ENCODE peak calls at places on chromosomes 11 and 22, in seven cellular contexts. O is AG09319; N is fibroblast of lung; P is activated T-cell treated with anti-CD3 and anti-CD28 coated beads, Interleukin-2, amount 50 U/mL, for 72 hours; S is colonic mucosa; H is stimulated activated CD4-positive, alpha-beta T cell treated with anti-CD3 and anti-CD28 coated beads, Interleukin-1b, Interleukin-23, amount 100 ng/mL, for 24 hours; D is dorsolateral prefrontal cortex. Z is an unnamed sample.

GRCh38 chr11:92978226-92979111 is 9.0 kb downstream of the MTNR1B start:
- DNase-seq in O (no peak), N (peak; percentile 11), P (no peak), S (no peak), H (no peak), D (peak; percentile 83), Z (peak; percentile 66)

GRCh38 chr11:117045196-117045595 is 53.0 kb downstream of the SIK3 start:
- DNase-seq in O (peak; percentile 46), N (peak; percentile 82), P (no peak), S (peak; percentile 69), H (no peak), D (no peak), Z (peak; percentile 57)

GRCh38 chr11:30128269-30128932 is 102.4 kb upstream of the FSHB start:
- DNase-seq in O (no peak), N (peak; percentile 27), P (no peak), S (no peak), H (no peak), D (no peak), Z (peak; percentile 59)

GRCh38 chr11:38646382-38646781 is 2048.3 kb upstream of the RAG2 start:
- DNase-seq in O (no peak), N (no peak), P (no peak), S (no peak), H (no peak), D (no peak), Z (no peak)

GRCh38 chr11:61671527-61671926 is 8.7 kb upstream of the DAGLA start:
- DNase-seq in O (no peak), N (no peak), P (no peak), S (peak; percentile 64), H (no peak), D (no peak), Z (peak; percentile 73)

GRCh38 chr11:11057472-11057854 is 199.6 kb upstream of the ZBED5 start:
- DNase-seq in O (no peak), N (no peak), P (no peak), S (no peak), H (no peak), D (no peak), Z (no peak)

GRCh38 chr11:71331631-71332030 is 79.3 kb upstream of the SHANK2 start:
- DNase-seq in O (no peak), N (no peak), P (no peak), S (no peak), H (no peak), D (no peak), Z (no peak)

GRCh38 chr11:35165416-35166368 is 26.7 kb downstream of the CD44 start:
- DNase-seq in O (no peak), N (peak; percentile 85), P (peak; percentile 89), S (peak; percentile 56), H (peak; percentile 60), D (no peak), Z (no peak)

GRCh38 chr11:86637976-86638375 is 34.4 kb downstream of the ME3 start:
- DNase-seq in O (no peak), N (no peak), P (peak; percentile 44), S (no peak), H (no peak), D (no peak), Z (no peak)

GRCh38 chr22:28424427-28425080 is 255.1 kb downstream of the TTC28 start:
- DNase-seq in O (peak; percentile 74), N (peak; percentile 95), P (no peak), S (no peak), H (no peak), D (no peak), Z (no peak)